ENCODE peak calls at places on chromosomes 2 and 18, in seven cellular contexts. One of them, this sample, is unnamed.

GRCh38 chr2:174623106-174623680 is 25.6 kb upstream of the WIPF1 start:
- ATAC-seq in psoas muscle: no peak
- ATAC-seq in Right ventricle myocardium superior: peak
- ATAC-seq in CD8-positive, alpha-beta T cell: no peak
- ATAC-seq in RWPE2: no peak
- ATAC-seq in foreskin keratinocyte: no peak
- ATAC-seq in omental fat pad: no peak
- ATAC-seq in this sample: no peak

GRCh38 chr2:190683802-190684201 is 34.9 kb downstream of the NAB1 start:
- ATAC-seq in psoas muscle: no peak
- ATAC-seq in Right ventricle myocardium superior: no peak
- ATAC-seq in CD8-positive, alpha-beta T cell: no peak
- ATAC-seq in RWPE2: no peak
- ATAC-seq in foreskin keratinocyte: no peak
- ATAC-seq in omental fat pad: no peak
- ATAC-seq in this sample: no peak

GRCh38 chr2:98805412-98806265 is 74.7 kb upstream of the MGAT4A start:
- ATAC-seq in psoas muscle: no peak
- ATAC-seq in Right ventricle myocardium superior: peak
- ATAC-seq in CD8-positive, alpha-beta T cell: no peak
- ATAC-seq in RWPE2: peak
- ATAC-seq in foreskin keratinocyte: peak
- ATAC-seq in omental fat pad: peak
- ATAC-seq in this sample: no peak

GRCh38 chr18:26383454-26384270 is 157.4 kb downstream of the TAF4B start:
- ATAC-seq in psoas muscle: no peak
- ATAC-seq in Right ventricle myocardium superior: peak
- ATAC-seq in CD8-positive, alpha-beta T cell: peak
- ATAC-seq in RWPE2: peak
- ATAC-seq in foreskin keratinocyte: peak
- ATAC-seq in omental fat pad: peak
- ATAC-seq in this sample: peak

GRCh38 chr2:153819501-153819900 is 52.2 kb upstream of the GALNT13 start:
- ATAC-seq in psoas muscle: no peak
- ATAC-seq in Right ventricle myocardium superior: no peak
- ATAC-seq in CD8-positive, alpha-beta T cell: no peak
- ATAC-seq in RWPE2: no peak
- ATAC-seq in foreskin keratinocyte: no peak
- ATAC-seq in omental fat pad: no peak
- ATAC-seq in this sample: no peak

GRCh38 chr18:80175451-80176235 is 66.6 kb downstream of the ADNP2 start:
- ATAC-seq in psoas muscle: no peak
- ATAC-seq in Right ventricle myocardium superior: no peak
- ATAC-seq in CD8-positive, alpha-beta T cell: peak
- ATAC-seq in RWPE2: no peak
- ATAC-seq in foreskin keratinocyte: peak
- ATAC-seq in omental fat pad: no peak
- ATAC-seq in this sample: peak

GRCh38 chr2:1605659-1606400 is 138.5 kb downstream of the PXDN start:
- ATAC-seq in psoas muscle: peak
- ATAC-seq in Right ventricle myocardium superior: peak
- ATAC-seq in CD8-positive, alpha-beta T cell: no peak
- ATAC-seq in RWPE2: no peak
- ATAC-seq in foreskin keratinocyte: peak
- ATAC-seq in omental fat pad: no peak
- ATAC-seq in this sample: no peak

GRCh38 chr2:190599546-190600220 is 49.2 kb upstream of the NAB1 start:
- ATAC-seq in psoas muscle: no peak
- ATAC-seq in Right ventricle myocardium superior: no peak
- ATAC-seq in CD8-positive, alpha-beta T cell: no peak
- ATAC-seq in RWPE2: no peak
- ATAC-seq in foreskin keratinocyte: peak
- ATAC-seq in omental fat pad: no peak
- ATAC-seq in this sample: peak

GRCh38 chr2:159471340-159471739 is 145.0 kb downstream of the BAZ2B start:
- ATAC-seq in psoas muscle: no peak
- ATAC-seq in Right ventricle myocardium superior: no peak
- ATAC-seq in CD8-positive, alpha-beta T cell: no peak
- ATAC-seq in RWPE2: no peak
- ATAC-seq in foreskin keratinocyte: no peak
- ATAC-seq in omental fat pad: no peak
- ATAC-seq in this sample: no peak

GRCh38 chr2:232611559-232612218 is 21.7 kb upstream of the EFHD1 start:
- ATAC-seq in psoas muscle: peak
- ATAC-seq in Right ventricle myocardium superior: peak
- ATAC-seq in CD8-positive, alpha-beta T cell: peak
- ATAC-seq in RWPE2: peak
- ATAC-seq in foreskin keratinocyte: peak
- ATAC-seq in omental fat pad: no peak
- ATAC-seq in this sample: peak

GRCh38 chr2:170531876-170532275 is 183.3 kb upstream of the SP5 start:
- ATAC-seq in psoas muscle: no peak
- ATAC-seq in Right ventricle myocardium superior: no peak
- ATAC-seq in CD8-positive, alpha-beta T cell: no peak
- ATAC-seq in RWPE2: no peak
- ATAC-seq in foreskin keratinocyte: no peak
- ATAC-seq in omental fat pad: no peak
- ATAC-seq in this sample: no peak

GRCh38 chr18:8998481-8999217 is 103.8 kb upstream of the NDUFV2 start:
- ATAC-seq in psoas muscle: no peak
- ATAC-seq in Right ventricle myocardium superior: no peak
- ATAC-seq in CD8-positive, alpha-beta T cell: no peak
- ATAC-seq in RWPE2: peak
- ATAC-seq in foreskin keratinocyte: no peak
- ATAC-seq in omental fat pad: peak
- ATAC-seq in this sample: no peak

GRCh38 chr2:10454505-10454904 is 6.4 kb upstream of the ODC1 start:
- ATAC-seq in psoas muscle: peak
- ATAC-seq in Right ventricle myocardium superior: peak
- ATAC-seq in CD8-positive, alpha-beta T cell: no peak
- ATAC-seq in RWPE2: peak
- ATAC-seq in foreskin keratinocyte: peak
- ATAC-seq in omental fat pad: no peak
- ATAC-seq in this sample: peak

GRCh38 chr2:74290466-74291216 is 52.6 kb downstream of the SLC4A5 start:
- ATAC-seq in psoas muscle: no peak
- ATAC-seq in Right ventricle myocardium superior: peak
- ATAC-seq in CD8-positive, alpha-beta T cell: peak
- ATAC-seq in RWPE2: no peak
- ATAC-seq in foreskin keratinocyte: no peak
- ATAC-seq in omental fat pad: no peak
- ATAC-seq in this sample: no peak

GRCh38 chr2:149860276-149860921 is 272.8 kb upstream of the MMADHC start:
- ATAC-seq in psoas muscle: no peak
- ATAC-seq in Right ventricle myocardium superior: peak
- ATAC-seq in CD8-positive, alpha-beta T cell: no peak
- ATAC-seq in RWPE2: no peak
- ATAC-seq in foreskin keratinocyte: no peak
- ATAC-seq in omental fat pad: no peak
- ATAC-seq in this sample: no peak